ENCODE peak calls at places on chromosomes 11 and 22, in five cellular contexts. E is CD4-positive, alpha-beta T cell; I is pancreas; Z is NCI-H1417; Q is posterior vena cava. A is an unnamed sample.

GRCh38 chr11:46520971-46521745 is 72.7 kb downstream of the AMBRA1 start:
- DNase-seq in E (no peak), I (no peak), Z (no peak), Q (no peak), A (no peak)

GRCh38 chr11:57584341-57584740 is 13.1 kb upstream of the SERPING1 start:
- DNase-seq in E (no peak), I (no peak), Z (no peak), Q (no peak), A (no peak)

GRCh38 chr11:17846852-17847453 is 112.4 kb downstream of the KCNC1 start:
- DNase-seq in E (no peak), I (no peak), Z (no peak), Q (no peak), A (no peak)

GRCh38 chr11:124627546-124627945 is 4.9 kb downstream of the TBRG1 start:
- DNase-seq in E (no peak), I (no peak), Z (no peak), Q (no peak), A (no peak)

GRCh38 chr11:126702987-126703386 is 297.6 kb downstream of the KIRREL3 start:
- DNase-seq in E (no peak), I (no peak), Z (no peak), Q (no peak), A (no peak)

GRCh38 chr11:99960536-99960935 is 726.6 kb upstream of the ARHGAP42 start:
- DNase-seq in E (no peak), I (no peak), Z (no peak), Q (no peak), A (no peak)

GRCh38 chr11:5174934-5175333 is 20.4 kb upstream of the OR52A1 start:
- DNase-seq in E (no peak), I (no peak), Z (no peak), Q (no peak), A (no peak)

GRCh38 chr11:416051-416756 is 1.4 kb upstream of the SIGIRR start:
- DNase-seq in E (no peak), I (peak), Z (no peak), Q (no peak), A (no peak)

GRCh38 chr11:115958089-115959000 is 454.1 kb upstream of the CADM1 start:
- DNase-seq in E (no peak), I (peak), Z (no peak), Q (no peak), A (no peak)

GRCh38 chr22:47605441-47605840 is 843.0 kb downstream of the TBC1D22A start:
- DNase-seq in E (no peak), I (no peak), Z (no peak), Q (peak), A (peak)

GRCh38 chr11:68343761-68344256 is 31.4 kb downstream of the LRP5 start:
- DNase-seq in E (no peak), I (no peak), Z (peak), Q (no peak), A (no peak)

GRCh38 chr11:44066732-44067131 is 662 bp downstream of the ACCS start:
- DNase-seq in E (no peak), I (no peak), Z (no peak), Q (no peak), A (peak)

GRCh38 chr11:69700278-69701140 is 3.3 kb downstream of the FGF19 start:
- DNase-seq in E (no peak), I (no peak), Z (peak), Q (peak), A (peak)

GRCh38 chr11:134760957-134761356 is 348.9 kb upstream of the B3GAT1 start:
- DNase-seq in E (no peak), I (no peak), Z (no peak), Q (no peak), A (no peak)

GRCh38 chr11:96114178-96115070 is 190.5 kb upstream of the MTMR2 start:
- DNase-seq in E (no peak), I (no peak), Z (no peak), Q (no peak), A (no peak)

GRCh38 chr11:61369372-61370348 is 7.5 kb downstream of the TMEM138 start:
- DNase-seq in E (no peak), I (no peak), Z (no peak), Q (peak), A (peak)

GRCh38 chr11:111603633-111604130 is 1.4 kb downstream of the SIK2 start:
- DNase-seq in E (no peak), I (no peak), Z (peak), Q (no peak), A (no peak)

GRCh38 chr22:46742576-46743221 is 4.6 kb upstream of the CERK start:
- DNase-seq in E (no peak), I (no peak), Z (no peak), Q (no peak), A (no peak)

A was measured in sigmoid colon.